ENCODE peak calls at places on chromosome 4, in ten cellular contexts. G, F, K, I, L, H, V, Y, R and W are unnamed samples.

GRCh38 chr4:146132445-146132844 is 43.1 kb upstream of the LSM6 start:
- DNase-seq in R (no peak), V (no peak), L (no peak), H (no peak), I (no peak), F (no peak), G (no peak), K (no peak), Y (no peak), W (no peak)

GRCh38 chr4:105022811-105023667 is 123.6 kb upstream of the TET2 start:
- DNase-seq in F (peak), K (no peak), Y (no peak), I (no peak), V (no peak), G (no peak), L (no peak), H (no peak), R (no peak), W (no peak)

GRCh38 chr4:14177987-14178386 is 550.5 kb upstream of the BOD1L1 start:
- DNase-seq in R (no peak), I (no peak), H (no peak), K (no peak), L (no peak), Y (no peak), V (no peak), F (no peak), G (no peak), W (no peak)

GRCh38 chr4:184514121-184514988 is 40.0 kb upstream of the IRF2 start:
- DNase-seq in F (peak), V (peak), G (no peak), Y (no peak), K (peak), I (no peak), H (peak), R (peak), L (peak), W (peak)

GRCh38 chr4:182090186-182090585 is 153.0 kb upstream of the TENM3 start:
- DNase-seq in F (no peak), I (no peak), K (no peak), H (no peak), V (no peak), L (no peak), R (no peak), G (no peak), Y (no peak), W (no peak)

GRCh38 chr4:24164054-24164453 is 274.2 kb upstream of the PPARGC1A start:
- DNase-seq in F (peak), L (no peak), I (no peak), V (no peak), K (no peak), G (no peak), R (no peak), H (no peak), Y (no peak), W (no peak)

GRCh38 chr4:37757705-37758104 is 68.8 kb upstream of the PGM2 start:
- DNase-seq in Y (no peak), F (no peak), I (no peak), V (no peak), H (no peak), G (no peak), L (no peak), R (peak), K (no peak), W (no peak)

GRCh38 chr4:152784490-152785195 is 4.9 kb downstream of the ARFIP1 start:
- DNase-seq in R (no peak), F (peak), I (no peak), L (no peak), G (no peak), Y (no peak), H (no peak), V (no peak), K (no peak), W (no peak)

GRCh38 chr4:158282252-158282651 is 72.0 kb downstream of the TMEM144 start:
- DNase-seq in L (no peak), V (no peak), Y (no peak), R (no peak), I (no peak), F (peak), H (no peak), G (no peak), K (no peak), W (no peak)

GRCh38 chr4:77065382-77065781 is 10.4 kb downstream of the CCNI start:
- DNase-seq in G (no peak), R (no peak), L (no peak), K (no peak), H (no peak), V (no peak), F (peak), Y (no peak), I (no peak), W (no peak)

GRCh38 chr4:186765673-186766546 is 42.3 kb upstream of the FAT1 start:
- DNase-seq in V (no peak), Y (no peak), I (no peak), G (no peak), R (no peak), K (no peak), H (no peak), L (no peak), F (no peak), W (no peak)
- TF ChIP-seq POLR2A in V (no peak), Y (no peak), I (no peak), G (no peak), R (no peak), K (no peak), H (no peak), L (no peak), F (no peak), W (no peak)

GRCh38 chr4:137955615-137956014 is 286.5 kb downstream of the SLC7A11 start:
- DNase-seq in H (no peak), V (no peak), K (no peak), Y (no peak), L (no peak), R (no peak), F (no peak), G (no peak), I (no peak), W (no peak)
- TF ChIP-seq POLR2A in H (no peak), V (no peak), K (no peak), Y (no peak), L (no peak), R (no peak), F (no peak), G (no peak), I (no peak), W (no peak)

GRCh38 chr4:128308986-128309385 is 21.4 kb upstream of the PGRMC2 start:
- DNase-seq in Y (no peak), H (no peak), V (no peak), K (no peak), L (no peak), F (peak), R (no peak), I (no peak), G (no peak), W (no peak)

GRCh38 chr4:128306992-128307581 is 19.5 kb upstream of the PGRMC2 start:
- DNase-seq in K (no peak), H (no peak), L (no peak), G (no peak), I (no peak), V (no peak), Y (no peak), F (no peak), R (no peak), W (no peak)

GRCh38 chr4:128302775-128303174 is 15.2 kb upstream of the PGRMC2 start:
- DNase-seq in R (no peak), V (no peak), H (no peak), I (no peak), F (no peak), K (no peak), Y (no peak), G (no peak), L (no peak), W (no peak)

GRCh38 chr4:128303986-128304385 is 16.4 kb upstream of the PGRMC2 start:
- DNase-seq in F (no peak), Y (no peak), V (no peak), G (no peak), K (no peak), R (no peak), I (no peak), L (no peak), H (no peak), W (no peak)

DNA sequence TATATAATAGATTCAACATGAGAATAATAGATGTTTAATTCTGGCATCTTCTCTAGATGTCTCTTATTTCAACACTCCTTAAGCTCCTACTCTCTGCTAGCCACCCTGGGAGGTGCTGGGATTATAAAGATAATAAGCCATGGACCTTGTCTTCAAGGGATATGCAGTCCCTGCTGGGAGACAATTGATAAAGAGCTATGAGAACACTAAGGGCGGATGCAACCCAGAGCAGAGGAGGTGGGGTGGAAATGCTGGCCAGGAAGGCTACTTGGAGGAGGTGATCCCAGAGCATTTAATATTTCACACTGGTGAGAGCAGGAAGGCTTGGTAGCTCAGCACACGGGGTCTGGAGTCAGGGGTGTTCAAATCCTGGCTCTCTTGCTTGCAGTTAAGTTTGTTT is 18.3 kb upstream of the PGRMC2 start:
- DNase-seq in F (no peak), H (no peak), L (no peak), R (no peak), G (no peak), K (no peak), Y (no peak), I (no peak), V (no peak), W (no peak)
- TF ChIP-seq POLR2A in F (no peak), H (no peak), L (no peak), R (no peak), G (no peak), K (no peak), Y (no peak), I (no peak), V (no peak), W (no peak)

GRCh38 chr4:25860586-25861421 is 2.0 kb downstream of the SEL1L3 start:
- DNase-seq in Y (no peak), K (no peak), I (no peak), L (no peak), V (no peak), R (no peak), H (no peak), F (peak), G (no peak), W (no peak)
- TF ChIP-seq POLR2A in Y (no peak), K (no peak), I (no peak), L (no peak), V (no peak), R (no peak), H (no peak), F (no peak), G (no peak), W (no peak)

GRCh38 chr4:8472166-8472688 is 31.6 kb downstream of the TRMT44 start:
- DNase-seq in F (no peak), G (no peak), L (no peak), Y (no peak), V (no peak), R (no peak), H (no peak), I (no peak), K (no peak), W (no peak)

GRCh38 chr4:8474856-8475255 is 34.3 kb downstream of the TRMT44 start:
- DNase-seq in H (no peak), I (no peak), G (no peak), V (no peak), Y (no peak), K (no peak), R (no peak), F (no peak), L (no peak), W (peak)

GRCh38 chr4:8472689-8473197 is 32.2 kb downstream of the TRMT44 start:
- DNase-seq in V (peak), L (peak), F (peak), I (peak), R (no peak), K (no peak), H (peak), G (no peak), Y (no peak), W (peak)

GRCh38 chr4:8473198-8473919 is 32.8 kb downstream of the TRMT44 start:
- DNase-seq in I (peak), R (no peak), V (no peak), L (peak), G (no peak), Y (no peak), K (no peak), F (no peak), H (no peak), W (peak)

DNA sequence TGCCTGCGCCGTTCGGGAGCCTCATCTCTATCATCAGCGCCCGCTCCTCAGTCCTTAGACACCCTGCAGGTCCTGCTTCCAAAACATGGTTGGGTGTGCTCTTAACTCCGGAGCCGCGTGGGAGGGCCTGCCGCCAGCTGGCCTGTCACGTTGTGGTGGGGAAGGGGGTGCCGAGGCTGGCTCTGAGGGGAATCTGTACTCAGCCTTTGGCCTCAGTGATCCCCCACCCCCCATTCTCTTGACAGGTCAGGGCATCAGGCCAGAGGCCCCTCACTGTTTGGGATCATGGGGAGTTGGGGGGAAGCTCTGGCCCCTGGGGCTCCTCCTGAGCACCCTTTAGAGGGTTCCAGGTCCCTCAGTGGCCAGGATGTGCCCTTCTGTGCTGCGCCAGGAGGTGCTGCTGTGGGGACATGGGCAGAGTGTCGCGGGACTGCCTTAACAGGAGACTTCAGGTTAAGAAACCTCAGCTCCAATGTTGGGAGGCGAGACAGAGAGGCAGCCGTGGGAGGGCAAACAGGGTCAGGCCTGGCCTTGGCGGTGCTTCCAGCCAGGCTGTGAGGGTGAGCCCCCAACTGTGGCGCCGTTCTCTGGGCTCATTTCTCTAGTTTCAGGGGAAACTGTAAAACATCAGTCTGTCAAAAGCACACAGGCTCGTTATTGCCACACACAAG is 33.5 kb downstream of the TRMT44 start:
- DNase-seq in I (peak), R (no peak), K (no peak), G (no peak), F (no peak), H (no peak), V (no peak), Y (no peak), L (no peak), W (peak)
- TF ChIP-seq POLR2A in I (no peak), R (no peak), K (no peak), G (no peak), F (no peak), H (no peak), V (no peak), Y (no peak), L (no peak), W (no peak)

DNA sequence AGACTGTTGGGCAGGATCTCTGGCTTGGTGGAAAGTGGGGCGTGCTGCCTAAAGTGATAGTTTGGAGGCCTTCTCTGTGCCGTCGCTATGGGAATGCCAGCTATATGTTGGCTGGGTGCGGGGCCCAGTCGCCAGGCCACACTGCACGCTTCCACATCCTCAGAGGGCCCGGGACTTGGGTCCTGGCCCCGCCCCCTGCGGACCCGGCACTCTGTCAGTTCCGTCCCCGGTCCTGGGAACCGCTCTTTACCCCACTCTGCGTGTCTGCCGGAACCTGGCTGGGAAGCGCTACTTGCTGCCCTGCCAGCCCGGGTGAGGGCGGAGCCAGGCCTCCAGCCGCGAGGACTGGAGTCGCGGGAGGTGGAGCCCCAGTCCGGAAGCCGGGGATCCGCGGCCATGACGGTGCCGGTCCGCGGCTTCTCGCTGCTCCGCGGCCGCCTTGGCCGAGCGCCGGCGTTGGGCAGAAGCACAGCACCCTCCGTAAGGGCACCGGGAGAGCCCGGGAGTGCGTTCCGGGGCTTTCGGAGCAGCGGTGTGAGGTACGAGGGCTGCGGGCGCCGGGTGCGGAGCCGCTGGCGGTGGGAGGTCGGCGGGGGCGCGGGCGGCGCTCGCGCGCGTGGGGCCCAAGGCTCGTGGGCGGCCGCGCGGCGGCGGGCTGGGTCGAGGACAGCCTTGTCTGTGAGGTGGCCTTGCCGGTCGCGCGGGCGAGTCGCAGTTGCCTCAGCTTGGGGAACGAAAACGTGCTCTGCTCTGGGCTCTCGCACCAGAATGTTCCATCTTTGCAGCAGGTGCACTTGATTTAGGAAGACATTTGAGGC is at the start of gene MTHFD2L:
- DNase-seq in K (peak), L (peak), F (peak), H (peak), Y (peak), V (peak), G (peak), I (peak), R (peak), W (peak)
- TF ChIP-seq POLR2A in K (peak), L (peak), F (peak), H (no peak), Y (peak), V (peak), G (no peak), I (peak), R (peak), W (peak)

DNA sequence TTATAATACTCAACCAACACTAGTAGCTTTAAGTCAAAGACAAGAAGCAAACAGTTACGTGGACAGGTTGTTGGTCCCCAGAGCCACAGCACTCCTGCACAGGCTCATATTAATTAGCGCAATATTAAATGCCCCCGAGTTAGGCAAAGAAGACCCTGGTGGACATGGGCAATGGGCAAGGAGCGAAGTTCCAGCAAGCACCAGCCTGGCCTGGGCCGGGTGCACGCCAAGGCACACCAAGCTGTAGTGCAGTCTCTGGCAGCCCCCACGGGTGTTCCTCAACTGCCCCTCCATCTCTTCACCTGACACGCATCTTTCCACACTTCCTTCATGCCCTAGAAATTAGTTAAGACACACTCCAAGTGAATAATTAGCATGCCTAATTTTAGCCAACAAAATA is 20.1 kb downstream of the FAT1 start:
- DNase-seq in H (no peak), L (no peak), R (no peak), G (no peak), Y (no peak), K (no peak), F (no peak), V (no peak), I (peak), W (no peak)
- TF ChIP-seq POLR2A in H (no peak), L (no peak), R (no peak), G (no peak), Y (no peak), K (no peak), F (no peak), V (no peak), I (no peak), W (no peak)

GRCh38 chr4:40939826-40940225 is 190.1 kb downstream of the NSUN7 start:
- DNase-seq in K (no peak), G (no peak), Y (no peak), V (no peak), R (no peak), F (peak), I (no peak), L (no peak), H (no peak), W (no peak)
- TF ChIP-seq POLR2A in K (no peak), G (no peak), Y (no peak), V (no peak), R (no peak), F (no peak), I (no peak), L (no peak), H (no peak), W (no peak)

DNA sequence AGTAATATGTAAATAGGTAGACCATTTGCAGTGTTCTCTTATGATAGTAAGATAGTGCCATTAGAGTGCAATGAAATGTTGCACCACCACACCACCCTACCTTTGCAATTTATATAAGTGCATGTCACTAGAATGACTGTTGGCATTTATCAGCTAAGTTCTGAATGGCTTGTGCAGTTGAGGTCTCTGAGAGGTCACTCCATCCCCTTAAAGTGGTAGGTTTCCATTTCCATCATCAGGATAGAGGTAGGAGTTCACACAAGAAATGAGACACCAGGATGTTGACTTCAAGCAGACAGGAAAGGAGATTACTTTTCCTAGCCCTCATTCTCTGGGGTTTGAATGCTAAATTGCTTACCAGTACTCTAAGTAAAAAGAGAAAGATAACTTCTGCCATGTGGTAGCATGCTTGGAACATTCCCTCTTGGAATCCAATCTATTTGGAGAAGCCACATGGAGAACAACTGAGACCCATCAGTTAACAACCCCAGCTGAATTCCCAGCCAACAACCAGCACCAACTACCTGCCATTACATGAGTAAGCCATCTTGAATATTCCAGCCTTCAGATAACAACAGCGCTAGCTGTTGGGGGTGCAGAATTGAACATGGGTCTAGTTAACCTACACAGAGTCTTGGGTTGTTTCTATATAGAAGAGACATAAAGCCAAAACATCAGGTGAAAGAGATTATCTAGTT is 6.7 kb upstream of the LRBA start:
- DNase-seq in K (no peak), I (no peak), R (no peak), V (no peak), L (no peak), G (no peak), Y (no peak), F (no peak), H (no peak), W (no peak)
- TF ChIP-seq POLR2A in K (no peak), I (no peak), R (no peak), V (no peak), L (no peak), G (no peak), Y (no peak), F (no peak), H (no peak), W (no peak)